ENCODE peak calls at places on chromosomes 4 and X, in six cellular contexts. Z is activated T-helper 1 cell treated with Interleukin-2 at 50 U/mL for 16 hours; F is stimulated activated CD4-positive, alpha-beta T cell treated with anti-CD3 and anti-CD28 coated beads, Interleukin-4, amount 100 ng/mL, for 48 hours; B is effector memory CD4-positive, alpha-beta T cell; Q is Right ventricle myocardium inferior; R is effector CD4-positive, alpha-beta T cell. I is an unnamed sample.

GRCh38 chr4:159682996-159683395 is 580.1 kb downstream of the RAPGEF2 start:
- DNase-seq in B (no peak), Z (no peak), R (no peak), F (no peak), Q (peak; percentile 33), I (no peak)

GRCh38 chrX:68292471-68292870 is 140.8 kb downstream of the OPHN1 start:
- DNase-seq in F (no peak), R (no peak), Z (no peak), Q (no peak), B (no peak), I (no peak)

GRCh38 chr4:118348886-118349285 is 3.9 kb downstream of the PRSS12 start:
- DNase-seq in B (no peak), R (no peak), F (no peak), Q (no peak), Z (no peak), I (no peak)

GRCh38 chr4:163063891-163064290 is 102.8 kb downstream of the NAF1 start:
- DNase-seq in R (no peak), B (no peak), Q (no peak), Z (no peak), F (no peak), I (no peak)

GRCh38 chr4:172842759-172843158 is 325.9 kb upstream of the GALNT7 start:
- DNase-seq in R (no peak), Z (no peak), Q (no peak), B (no peak), F (no peak), I (no peak)

GRCh38 chrX:71095033-71095432 is 618 bp upstream of the FOXO4 start:
- DNase-seq in Q (no peak), R (no peak), F (no peak), B (no peak), Z (no peak), I (no peak)

GRCh38 chr4:98470831-98471230 is 187.6 kb downstream of the TSPAN5 start:
- DNase-seq in F (no peak), Z (no peak), R (no peak), Q (no peak), B (no peak), I (no peak)

GRCh38 chrX:138150709-138151108 is 560.8 kb downstream of the FGF13 start:
- DNase-seq in Q (no peak), R (no peak), B (no peak), Z (no peak), F (no peak), I (no peak)

GRCh38 chr4:183478926-183479325 is 25.9 kb upstream of the ING2 start:
- DNase-seq in R (no peak), Z (no peak), B (no peak), Q (no peak), F (no peak), I (no peak)

GRCh38 chrX:49184294-49185061 is 1.7 kb downstream of the PRICKLE3 start:
- DNase-seq in Z (no peak), R (no peak), B (no peak), Q (peak; percentile 88), F (no peak), I (no peak)

GRCh38 chr4:186630128-186630527 is 74.8 kb upstream of the MTNR1A start:
- DNase-seq in R (no peak), Q (no peak), F (no peak), B (no peak), Z (no peak), I (no peak)

GRCh38 chr4:148445071-148445902 is 3.1 kb upstream of the NR3C2 start:
- DNase-seq in Q (peak; percentile 75), Z (peak; percentile 71), R (peak; percentile 63), F (peak; percentile 38), B (peak; percentile 72), I (peak; percentile 82)

GRCh38 chr4:15729910-15730533 is 27.2 kb downstream of the BST1 start:
- DNase-seq in F (no peak), R (peak; percentile 7), Z (peak; percentile 4), Q (no peak), B (peak; percentile 5), I (peak; percentile 53)

GRCh38 chrX:53481093-53481492 is 46.9 kb upstream of the HSD17B10 start:
- DNase-seq in R (no peak), F (no peak), B (no peak), Z (no peak), Q (no peak), I (peak; percentile 6)

GRCh38 chr4:26431461-26432165 is 58.7 kb downstream of the CCKAR start:
- DNase-seq in Z (no peak), R (no peak), Q (no peak), B (no peak), F (no peak), I (no peak)

GRCh38 chrX:120244735-120245498 is 5.7 kb upstream of the ZBTB33 start:
- DNase-seq in Q (peak; percentile 84), R (peak; percentile 41), Z (peak; percentile 32), F (peak; percentile 35), B (peak; percentile 28), I (peak; percentile 64)

GRCh38 chr4:103786014-103786413 is 66.2 kb upstream of the TACR3 start:
- DNase-seq in Q (no peak), B (no peak), R (no peak), F (no peak), Z (no peak), I (no peak)

GRCh38 chr4:19583827-19584569 is 667.7 kb upstream of the SLIT2 start:
- DNase-seq in F (no peak), Z (no peak), B (no peak), Q (no peak), R (no peak), I (no peak)

GRCh38 chr4:11495291-11495690 is 66.6 kb upstream of the HS3ST1 start:
- DNase-seq in F (no peak), Z (no peak), R (no peak), B (no peak), Q (no peak), I (no peak)

GRCh38 chr4:110540606-110541440 is 64.9 kb downstream of the ENPEP start:
- DNase-seq in F (no peak), B (no peak), Q (no peak), Z (no peak), R (no peak), I (no peak)

GRCh38 chr4:156038772-156039171 is 85.1 kb upstream of the CTSO start:
- DNase-seq in Q (no peak), F (no peak), R (no peak), B (no peak), Z (no peak), I (no peak)

GRCh38 chr4:16067515-16067914 is 16.3 kb downstream of the PROM1 start:
- DNase-seq in F (no peak), B (no peak), Z (no peak), R (no peak), Q (no peak), I (no peak)

GRCh38 chr4:30714408-30715031 is 5.6 kb upstream of the PCDH7 start:
- DNase-seq in B (no peak), F (no peak), Z (no peak), Q (no peak), R (no peak), I (no peak)

GRCh38 chr4:92359481-92359880 is 55.7 kb downstream of the GRID2 start:
- DNase-seq in Z (no peak), R (no peak), Q (no peak), F (no peak), B (no peak), I (no peak)

GRCh38 chr4:4554234-4554633 is 12.4 kb upstream of the STX18 start:
- DNase-seq in F (no peak), B (no peak), Z (no peak), Q (no peak), R (no peak), I (no peak)

GRCh38 chrX:96538104-96538725 is 146.4 kb upstream of the DIAPH2 start:
- DNase-seq in F (no peak), Z (no peak), B (no peak), R (no peak), Q (no peak), I (no peak)

GRCh38 chr4:13865871-13866669 is 238.5 kb upstream of the BOD1L1 start:
- DNase-seq in R (no peak), Z (no peak), B (no peak), Q (no peak), F (no peak), I (no peak)

GRCh38 chrX:5163663-5164062 is 1065.0 kb downstream of the NLGN4X start:
- DNase-seq in Q (no peak), B (no peak), Z (no peak), R (no peak), F (no peak), I (no peak)

GRCh38 chrX:7294483-7294882 is 146.5 kb upstream of the PUDP start:
- DNase-seq in F (no peak), Z (no peak), B (no peak), Q (no peak), R (no peak), I (no peak)

GRCh38 chrX:69179380-69179911 is 14.2 kb upstream of the PJA1 start:
- DNase-seq in R (no peak), Q (no peak), B (no peak), Z (no peak), F (no peak), I (no peak)

GRCh38 chr4:153418114-153418513 is 48.0 kb upstream of the TMEM131L start:
- DNase-seq in B (no peak), F (no peak), Q (no peak), R (no peak), Z (no peak), I (no peak)

GRCh38 chr4:185318679-185319078 is 77.0 kb downstream of the LRP2BP start:
- DNase-seq in B (no peak), Q (no peak), R (no peak), F (no peak), Z (no peak), I (no peak)

GRCh38 chr4:126533176-126533575 is 1099.6 kb upstream of the INTU start:
- DNase-seq in Z (no peak), R (no peak), Q (no peak), F (no peak), B (no peak), I (no peak)

GRCh38 chr4:24657768-24658617 is 73.6 kb upstream of the DHX15 start:
- DNase-seq in Q (no peak), R (no peak), F (no peak), B (no peak), Z (no peak), I (no peak)

GRCh38 chrX:54473993-54474859 is 21.8 kb downstream of the FGD1 start:
- DNase-seq in B (no peak), Q (no peak), Z (no peak), F (no peak), R (no peak), I (no peak)

GRCh38 chrX:70454441-70455365 is 10.1 kb downstream of the DLG3 start:
- DNase-seq in F (peak; percentile 48), R (peak; percentile 67), Q (peak; percentile 72), B (peak; percentile 76), Z (peak; percentile 46), I (peak; percentile 92)

GRCh38 chr4:94548571-94548970 is 96.8 kb downstream of the PDLIM5 start:
- DNase-seq in Q (no peak), Z (no peak), F (no peak), R (no peak), B (no peak), I (no peak)

GRCh38 chr4:80811413-80811812 is 219.1 kb upstream of the BMP3 start:
- DNase-seq in B (no peak), R (no peak), F (no peak), Q (no peak), Z (no peak), I (no peak)

GRCh38 chr4:128916832-128917231 is 107.3 kb downstream of the JADE1 start:
- DNase-seq in Z (no peak), F (no peak), B (no peak), Q (no peak), R (no peak), I (no peak)

I was measured in CD4-positive, alpha-beta memory T cell.